ENCODE peak calls at places on chromosomes 7 and 10, in four cellular contexts. T is transverse colon, C is GM12865, N is left lung. E is an unnamed sample.
A peak's percentile ranks its signal among the peaks of the same experiment; 100 is the strongest.

GRCh38 chr7:36895112-36895511 is 170.8 kb upstream of the AOAH start:
- DNase-seq in T (no peak), C (no peak), N (no peak), E (no peak)

GRCh38 chr7:128259131-128260056 is 18.3 kb downstream of the LEP start:
- DNase-seq in T (peak; percentile 78), C (no peak), N (peak; percentile 54), E (no peak)

GRCh38 chr7:54653905-54654304 is 105.1 kb downstream of the SEC61G start:
- DNase-seq in T (no peak), C (no peak), N (no peak), E (no peak)

GRCh38 chr7:16926283-16926682 is 44.5 kb upstream of the AGR3 start:
- DNase-seq in T (peak; percentile 39), C (peak; percentile 28), N (no peak), E (no peak)

GRCh38 chr7:29408841-29409243 is 154.8 kb upstream of the PRR15 start:
- DNase-seq in T (peak; percentile 48), C (peak; percentile 60), N (no peak), E (no peak)

GRCh38 chr10:133475821-133476640 is 22.3 kb downstream of the SCART1 start:
- DNase-seq in T (no peak), C (no peak), N (no peak), E (no peak)

GRCh38 chr10:119496282-119496681 is 46.2 kb downstream of the RGS10 start:
- DNase-seq in T (no peak), C (peak; percentile 65), N (no peak), E (no peak)

GRCh38 chr7:1668486-1668931 is 1.6 kb upstream of the ELFN1 start:
- DNase-seq in T (no peak), C (no peak), N (peak; percentile 26), E (peak; percentile 72)

GRCh38 chr10:90326498-90327267 is 531.2 kb downstream of the HTR7 start:
- DNase-seq in T (no peak), C (no peak), N (no peak), E (no peak)

GRCh38 chr10:28273343-28273742 is 29.5 kb downstream of the MPP7 start:
- DNase-seq in T (no peak), C (no peak), N (no peak), E (no peak)

GRCh38 chr10:31347705-31348104 is 28.7 kb downstream of the ZEB1 start:
- DNase-seq in T (no peak), C (no peak), N (no peak), E (no peak)

GRCh38 chr10:109895848-109896247 is 27.5 kb downstream of the XPNPEP1 start:
- DNase-seq in T (no peak), C (no peak), N (no peak), E (no peak)

GRCh38 chr7:150727381-150727780 is 9.8 kb upstream of the GIMAP5 start:
- DNase-seq in T (peak; percentile 46), C (no peak), N (no peak), E (no peak)

GRCh38 chr7:129255800-129256199 is 31.0 kb downstream of the AHCYL2 start:
- DNase-seq in T (no peak), C (no peak), N (no peak), E (no peak)

GRCh38 chr7:69095649-69096048 is 502.6 kb upstream of the AUTS2 start:
- DNase-seq in T (no peak), C (no peak), N (no peak), E (no peak)

GRCh38 chr10:84256510-84257342 is 11.9 kb downstream of the RGR start:
- DNase-seq in T (peak; percentile 56), C (peak; percentile 49), N (no peak), E (no peak)

GRCh38 chr10:13989616-13990015 is 341.1 kb downstream of the FRMD4A start:
- DNase-seq in T (no peak), C (no peak), N (no peak), E (no peak)

GRCh38 chr7:129862672-129863071 is 90.1 kb downstream of the UBE2H start:
- DNase-seq in T (no peak), C (peak; percentile 15), N (no peak), E (no peak)

GRCh38 chr10:8151086-8151485 is 96.6 kb downstream of the GATA3 start:
- DNase-seq in T (no peak), C (no peak), N (no peak), E (no peak)

GRCh38 chr7:43431020-43431595 is 151.8 kb upstream of the STK17A start:
- DNase-seq in T (no peak), C (no peak), N (no peak), E (no peak)

GRCh38 chr7:157056957-157057902 is 46.8 kb upstream of the MNX1 start:
- DNase-seq in T (no peak), C (no peak), N (no peak), E (no peak)

GRCh38 chr7:157058026-157058425 is 47.6 kb upstream of the MNX1 start:
- DNase-seq in T (no peak), C (no peak), N (no peak), E (no peak)

GRCh38 chr7:157059534-157059933 is 49.1 kb upstream of the MNX1 start:
- DNase-seq in T (no peak), C (no peak), N (no peak), E (no peak)

GRCh38 chr7:157056246-157056645 is 45.8 kb upstream of the MNX1 start:
- DNase-seq in T (no peak), C (no peak), N (no peak), E (no peak)

DNA sequence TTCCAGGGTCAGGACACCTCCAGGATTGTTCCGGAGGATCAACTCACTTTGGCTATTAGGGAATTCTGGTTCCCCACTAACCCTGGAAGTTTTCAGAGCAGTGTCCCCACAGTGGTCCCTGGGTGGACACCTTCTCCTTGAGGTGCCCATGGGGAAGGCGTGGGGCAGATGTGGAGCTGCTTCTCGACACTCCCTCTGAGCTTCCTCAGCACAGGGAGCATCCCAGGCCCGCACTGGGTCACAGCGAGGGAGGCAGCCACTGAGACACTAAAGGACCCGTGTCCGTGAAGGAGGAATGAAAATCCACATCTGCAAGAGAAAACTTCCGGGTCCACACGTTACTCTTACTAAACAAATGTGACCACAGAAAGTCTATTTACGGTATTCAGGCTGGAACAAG is 48.2 kb upstream of the MNX1 start:
- DNase-seq in T (no peak), C (no peak), N (no peak), E (no peak)
- TF ChIP-seq CTCF in T (no peak), C (no peak), N (no peak), E (no peak)

GRCh38 chr10:104505521-104506041 is 135.5 kb upstream of the SORCS3 start:
- DNase-seq in T (no peak), C (no peak), N (no peak), E (no peak)
- TF ChIP-seq CTCF in T (no peak), C (no peak), N (no peak), E (peak; percentile 38)

GRCh38 chr7:14504134-14504533 is 398.4 kb downstream of the DGKB start:
- DNase-seq in T (no peak), C (no peak), N (no peak), E (no peak)
- TF ChIP-seq CTCF in T (no peak), C (no peak), N (no peak), E (no peak)

GRCh38 chr10:69270990-69271389 is 7.3 kb upstream of the HK1 start:
- DNase-seq in T (no peak), C (no peak), N (no peak), E (no peak)

GRCh38 chr10:69268761-69269416 is 9.4 kb upstream of the HK1 start:
- DNase-seq in T (no peak), C (no peak), N (no peak), E (no peak)

GRCh38 chr10:69269761-69270160 is 8.5 kb upstream of the HK1 start:
- DNase-seq in T (no peak), C (no peak), N (no peak), E (no peak)

GRCh38 chr10:69275444-69275843 is 2.9 kb upstream of the HK1 start:
- DNase-seq in T (no peak), C (no peak), N (no peak), E (no peak)

GRCh38 chr10:69272620-69273019 is 5.7 kb upstream of the HK1 start:
- DNase-seq in T (no peak), C (no peak), N (no peak), E (no peak)
- TF ChIP-seq CTCF in T (no peak), C (no peak), N (no peak), E (no peak)

DNA sequence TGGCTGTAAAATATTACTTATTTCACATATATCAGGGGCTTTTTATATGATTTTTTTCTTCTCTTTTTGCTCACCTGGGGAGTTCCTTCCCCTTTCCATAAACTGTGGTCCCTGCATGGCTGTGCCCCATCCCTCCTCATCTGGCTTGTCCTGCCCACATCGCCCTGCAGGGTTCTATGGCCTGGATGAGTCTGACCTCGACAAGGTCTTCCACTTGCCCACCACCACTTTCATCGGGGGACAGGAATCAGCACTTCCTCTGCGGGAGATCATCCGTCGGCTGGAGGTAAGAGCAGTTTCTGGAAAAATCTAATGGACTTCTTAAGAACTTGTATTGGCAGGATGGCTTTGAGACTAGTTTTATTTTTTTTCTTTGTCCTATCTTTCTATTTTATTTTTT is 60.1 kb downstream of the OGDH start:
- DNase-seq in T (no peak), C (no peak), N (no peak), E (no peak)
- TF ChIP-seq CTCF in T (no peak), C (no peak), N (no peak), E (no peak)